ENCODE peak calls at places on chromosome 3, in five cellular contexts. T is lower leg skin, O is foreskin fibroblast, R is dorsolateral prefrontal cortex, M is brain microvascular endothelial cell. Q is an unnamed sample.

GRCh38 chr3:126456211-126456610 is 19.5 kb downstream of the ZXDC start:
- DNase-seq in T (peak; percentile 76), O (no peak), R (peak; percentile 23), M (no peak), Q (no peak)

GRCh38 chr3:120637836-120638559 is 41.9 kb downstream of the NDUFB4 start:
- DNase-seq in T (no peak), O (peak; percentile 46), R (no peak), M (no peak), Q (no peak)

GRCh38 chr3:159844383-159844730 is 144.3 kb upstream of the IL12A start:
- DNase-seq in T (no peak), O (no peak), R (no peak), M (no peak), Q (no peak)

GRCh38 chr3:156729460-156730179 is 55.2 kb downstream of the TIPARP start:
- DNase-seq in T (no peak), O (peak; percentile 38), R (no peak), M (no peak), Q (no peak)

GRCh38 chr3:79767194-79767952 is 425 bp downstream of the ROBO1 start:
- DNase-seq in T (no peak), O (no peak), R (no peak), M (peak; percentile 57), Q (no peak)

GRCh38 chr3:118968640-118969039 is 66.0 kb downstream of the IGSF11 start:
- DNase-seq in T (no peak), O (no peak), R (no peak), M (no peak), Q (no peak)

GRCh38 chr3:42764561-42765295 is 8.3 kb downstream of the CCDC13 start:
- DNase-seq in T (no peak), O (no peak), R (no peak), M (no peak), Q (no peak)

GRCh38 chr3:13866406-13866965 is 13.4 kb downstream of the WNT7A start:
- DNase-seq in T (no peak), O (no peak), R (no peak), M (no peak), Q (no peak)

GRCh38 chr3:27729325-27729724 is 7.2 kb upstream of the EOMES start:
- DNase-seq in T (no peak), O (no peak), R (no peak), M (no peak), Q (no peak)

GRCh38 chr3:39961404-39961693 is 151.9 kb downstream of the MYRIP start:
- DNase-seq in T (no peak), O (peak; percentile 21), R (no peak), M (no peak), Q (no peak)

GRCh38 chr3:34361921-34362320 is 563.5 kb downstream of the PDCD6IP start:
- DNase-seq in T (no peak), O (no peak), R (no peak), M (no peak), Q (no peak)

GRCh38 chr3:112858410-112859069 is 11.9 kb upstream of the CD200R1L start:
- DNase-seq in T (no peak), O (peak; percentile 8), R (no peak), M (peak; percentile 21), Q (no peak)

GRCh38 chr3:3177861-3178497 is 1.5 kb downstream of the CRBN start:
- DNase-seq in T (no peak), O (peak; percentile 15), R (no peak), M (peak; percentile 35), Q (no peak)

GRCh38 chr3:101070260-101071121 is 77.3 kb upstream of the ABI3BP start:
- DNase-seq in T (peak; percentile 84), O (peak; percentile 36), R (no peak), M (peak; percentile 29), Q (no peak)

GRCh38 chr3:126114406-126115386 is 30.8 kb upstream of the SLC41A3 start:
- DNase-seq in T (peak; percentile 81), O (no peak), R (no peak), M (no peak), Q (no peak)

GRCh38 chr3:153260681-153261080 is 98.7 kb downstream of the RAP2B start:
- DNase-seq in T (no peak), O (no peak), R (no peak), M (no peak), Q (no peak)

GRCh38 chr3:194080473-194080872 is 55.5 kb upstream of the HES1 start:
- DNase-seq in T (peak; percentile 56), O (no peak), R (no peak), M (no peak), Q (peak; percentile 75)
- TF ChIP-seq CTCF in T (no peak), O (no peak), R (no peak), M (no peak), Q (no peak)

GRCh38 chr3:136906725-136907124 is 44.7 kb downstream of the NCK1 start:
- DNase-seq in T (no peak), O (no peak), R (no peak), M (no peak), Q (no peak)
- H3K4me3 ChIP-seq in T (no peak overlapping the region), O (no peak overlapping the region), R (no peak overlapping the region), M (no peak overlapping the region), Q (no peak overlapping the region)

GRCh38 chr3:141486416-141486734 is 452 bp upstream of the RASA2 start:
- DNase-seq in T (no peak), O (no peak), R (no peak), M (peak; percentile 66), Q (no peak)

GRCh38 chr3:141486735-141487418 is at the start of gene RASA2:
- DNase-seq in T (peak; percentile 91), O (peak; percentile 88), R (peak; percentile 75), M (no peak), Q (peak; percentile 39)

GRCh38 chr3:141489184-141489583 is 2.4 kb downstream of the RASA2 start:
- DNase-seq in T (no peak), O (no peak), R (no peak), M (no peak), Q (no peak)

GRCh38 chr3:141485578-141486415 is 1.0 kb upstream of the RASA2 start:
- DNase-seq in T (no peak), O (peak; percentile 82), R (no peak), M (peak; percentile 47), Q (peak; percentile 45)

DNA sequence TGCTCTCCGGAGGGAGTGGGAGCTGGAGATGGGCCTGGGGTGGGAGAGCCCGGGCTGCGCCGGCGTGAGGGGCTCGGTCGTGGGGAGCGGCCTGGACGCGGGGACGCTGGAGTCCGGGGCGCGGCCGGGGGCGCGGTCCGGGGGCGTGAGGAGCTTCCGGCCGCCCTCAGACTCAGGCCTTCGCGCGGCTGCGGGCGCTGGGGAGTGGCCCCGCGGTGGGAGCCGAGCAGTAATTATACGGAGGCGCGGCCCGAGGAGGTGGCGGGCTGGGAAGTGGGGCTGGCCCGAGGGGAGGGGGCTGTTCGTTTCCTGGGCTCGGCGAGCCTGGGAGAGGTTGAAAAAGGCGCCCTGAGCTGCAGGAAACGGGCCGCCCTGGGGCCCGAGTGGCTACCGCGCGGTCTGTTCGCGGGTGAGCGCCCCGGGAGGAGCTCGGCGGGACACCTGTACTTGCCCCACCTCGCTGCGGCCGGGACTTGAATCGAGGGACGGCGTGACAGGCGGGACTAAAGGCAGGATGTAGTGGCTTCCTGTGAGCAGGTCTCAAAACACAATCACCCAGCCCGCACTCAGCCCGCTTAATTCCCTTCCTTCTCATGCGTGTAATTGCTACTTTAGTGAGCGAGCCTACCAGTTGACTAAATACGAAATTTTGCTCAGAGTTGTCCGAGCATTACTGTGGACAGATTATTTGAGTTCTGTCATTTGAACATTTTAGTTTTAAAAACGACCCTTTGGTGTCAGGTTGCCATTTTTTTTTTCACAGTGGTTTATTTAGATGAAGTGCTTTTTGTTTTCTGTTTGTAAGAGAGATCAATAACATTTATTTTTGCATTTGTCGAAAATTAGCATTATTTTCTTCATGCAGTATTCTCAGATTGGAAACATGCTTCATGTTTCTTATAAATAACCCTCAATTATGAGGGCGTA is 855 bp downstream of the RASA2 start:
- DNase-seq in T (peak; percentile 95), O (peak; percentile 74), R (peak; percentile 62), M (peak; percentile 16), Q (no peak)
- TF ChIP-seq CTCF in T (no peak), O (no peak), R (no peak), M (no peak), Q (no peak)

GRCh38 chr3:70245746-70246525 is 66.5 kb downstream of the MDFIC2 start:
- DNase-seq in T (no peak), O (no peak), R (no peak), M (no peak), Q (no peak)
- H3K4me3 ChIP-seq in T (no peak overlapping the region), O (no peak overlapping the region), R (no peak overlapping the region), M (no peak overlapping the region), Q (no peak overlapping the region)

DNA sequence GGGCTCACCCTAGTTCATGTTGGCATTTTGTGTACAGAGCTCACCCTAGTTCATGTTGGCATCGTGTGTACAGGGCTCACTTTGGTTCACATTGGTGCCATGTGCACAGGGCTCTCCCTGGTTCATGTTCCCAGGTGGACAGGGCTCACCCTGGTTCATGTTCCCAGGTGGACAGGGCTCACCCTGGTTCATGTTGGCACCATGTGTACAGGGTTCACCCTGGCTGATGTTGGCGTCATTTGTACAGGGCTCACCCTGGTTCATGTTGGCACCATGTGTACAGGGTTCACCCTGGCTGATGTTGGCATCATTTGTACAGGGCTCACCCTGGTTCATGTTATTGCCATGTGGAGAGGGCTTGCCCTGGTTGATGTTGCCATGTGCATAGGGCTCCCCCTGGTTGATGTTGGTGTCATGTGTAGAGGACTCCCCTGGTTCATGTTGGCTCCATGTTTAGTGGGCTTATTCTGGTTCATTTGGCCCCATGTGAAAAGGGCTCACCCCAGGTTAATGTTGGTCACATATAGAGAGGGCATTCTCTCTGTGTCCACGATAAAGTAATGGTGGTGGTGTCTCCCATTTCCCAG is 31.7 kb upstream of the NR2C2 start:
- DNase-seq in T (no peak), O (peak; percentile 10), R (no peak), M (no peak), Q (no peak)
- TF ChIP-seq CTCF in T (no peak), O (no peak), R (no peak), M (peak; percentile 29), Q (peak; percentile 11)

GRCh38 chr3:195151402-195151801 is 119.6 kb downstream of the XXYLT1 start:
- DNase-seq in T (no peak), O (no peak), R (no peak), M (no peak), Q (no peak)

GRCh38 chr3:195149292-195149691 is 121.7 kb downstream of the XXYLT1 start:
- DNase-seq in T (no peak), O (peak; percentile 30), R (no peak), M (no peak), Q (no peak)

GRCh38 chr3:195150194-195151118 is 120.5 kb downstream of the XXYLT1 start:
- DNase-seq in T (peak; percentile 88), O (peak; percentile 24), R (no peak), M (peak; percentile 96), Q (no peak)

GRCh38 chr3:195147649-195148121 is 123.3 kb downstream of the XXYLT1 start:
- DNase-seq in T (no peak), O (peak; percentile 74), R (no peak), M (peak; percentile 33), Q (no peak)

DNA sequence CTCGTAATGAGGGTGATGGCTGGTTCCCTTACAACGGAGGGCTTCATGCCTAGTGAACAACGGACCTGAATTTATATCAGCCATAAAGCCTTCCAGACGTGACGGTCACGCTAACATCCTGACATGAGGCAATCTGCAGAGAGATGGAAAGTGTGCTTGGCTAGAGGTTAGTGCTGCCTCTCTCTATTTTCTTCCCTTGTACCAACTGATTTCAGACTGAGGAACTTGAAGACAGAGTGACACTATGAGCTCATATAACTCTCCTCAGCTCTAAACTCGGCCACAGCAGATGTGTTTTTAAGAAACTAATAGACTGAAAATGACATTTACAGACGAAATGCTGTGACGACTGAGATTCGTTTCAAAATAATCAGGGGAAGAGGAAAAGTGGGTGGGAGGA is 122.4 kb downstream of the XXYLT1 start:
- DNase-seq in T (no peak), O (peak; percentile 60), R (no peak), M (no peak), Q (no peak)
- H3K4me3 ChIP-seq in T (no peak overlapping the region), O (peak overlapping the region; percentile 9), R (no peak overlapping the region), M (no peak overlapping the region), Q (no peak overlapping the region)

Q was measured in AG09309.